ENCODE peak calls at places on chromosomes 4 and X, in four cellular contexts. G is SK-N-SH, R is K562, A is H1. V is an unnamed sample.

GRCh38 chr4:6498511-6499240 is 26.3 kb upstream of the PPP2R2C start:
- DNase-seq in G (no peak), R (no peak), A (no peak), V (no peak)

GRCh38 chrX:80648023-80648422 is 161.7 kb downstream of the BRWD3 start:
- DNase-seq in G (peak), R (peak), A (no peak), V (no peak)

GRCh38 chrX:9374537-9374936 is 90.3 kb upstream of the TBL1X start:
- DNase-seq in G (no peak), R (no peak), A (no peak), V (no peak)

GRCh38 chr4:173121044-173121685 is 47.4 kb upstream of the GALNT7 start:
- DNase-seq in G (no peak), R (peak), A (no peak), V (peak)

GRCh38 chr4:154082760-154083530 is 294.1 kb upstream of the SFRP2 start:
- DNase-seq in G (peak), R (peak), A (peak), V (peak)

GRCh38 chrX:135437867-135438733 is 16.4 kb downstream of the SMIM10L2A start:
- DNase-seq in G (peak), R (peak), A (no peak), V (peak)

GRCh38 chrX:44043496-44043895 is 70.3 kb upstream of the NDP start:
- DNase-seq in G (no peak), R (no peak), A (no peak), V (no peak)

GRCh38 chr4:48141048-48141447 is 7.0 kb upstream of the TXK start:
- DNase-seq in G (peak), R (peak), A (no peak), V (no peak)

GRCh38 chr4:111506706-111507105 is 638.5 kb upstream of the FAM241A start:
- DNase-seq in G (no peak), R (no peak), A (no peak), V (no peak)

GRCh38 chrX:154409222-154409871 is at the start of gene DNASE1L1:
- DNase-seq in G (no peak), R (peak), A (peak), V (peak)

GRCh38 chr4:29708473-29708872 is 1011.7 kb upstream of the PCDH7 start:
- DNase-seq in G (no peak), R (no peak), A (no peak), V (no peak)

GRCh38 chr4:150235795-150236385 is 157.6 kb downstream of the DCLK2 start:
- DNase-seq in G (no peak), R (no peak), A (no peak), V (no peak)

GRCh38 chr4:83964996-83965541 is 429.2 kb downstream of the GPAT3 start:
- DNase-seq in G (no peak), R (peak), A (no peak), V (no peak)

GRCh38 chr4:24984602-24985532 is 45.9 kb downstream of the LGI2 start:
- DNase-seq in G (no peak), R (no peak), A (no peak), V (peak)

GRCh38 chr4:47705326-47705981 is 132.4 kb downstream of the CORIN start:
- DNase-seq in G (peak), R (peak), A (no peak), V (no peak)

GRCh38 chr4:11416071-11416766 is 12.5 kb downstream of the HS3ST1 start:
- DNase-seq in G (no peak), R (no peak), A (no peak), V (no peak)

GRCh38 chr4:172962564-172963353 is 205.9 kb upstream of the GALNT7 start:
- DNase-seq in G (no peak), R (no peak), A (no peak), V (no peak)

GRCh38 chr4:185120631-185120946 is 22.5 kb upstream of the SLC25A4 start:
- DNase-seq in G (no peak), R (peak), A (no peak), V (no peak)

GRCh38 chr4:48801739-48802138 is 21.7 kb upstream of the FRYL start:
- DNase-seq in G (no peak), R (no peak), A (no peak), V (no peak)

GRCh38 chr4:158805628-158806471 is 37.0 kb downstream of the FNIP2 start:
- DNase-seq in G (peak), R (no peak), A (no peak), V (no peak)

DNA sequence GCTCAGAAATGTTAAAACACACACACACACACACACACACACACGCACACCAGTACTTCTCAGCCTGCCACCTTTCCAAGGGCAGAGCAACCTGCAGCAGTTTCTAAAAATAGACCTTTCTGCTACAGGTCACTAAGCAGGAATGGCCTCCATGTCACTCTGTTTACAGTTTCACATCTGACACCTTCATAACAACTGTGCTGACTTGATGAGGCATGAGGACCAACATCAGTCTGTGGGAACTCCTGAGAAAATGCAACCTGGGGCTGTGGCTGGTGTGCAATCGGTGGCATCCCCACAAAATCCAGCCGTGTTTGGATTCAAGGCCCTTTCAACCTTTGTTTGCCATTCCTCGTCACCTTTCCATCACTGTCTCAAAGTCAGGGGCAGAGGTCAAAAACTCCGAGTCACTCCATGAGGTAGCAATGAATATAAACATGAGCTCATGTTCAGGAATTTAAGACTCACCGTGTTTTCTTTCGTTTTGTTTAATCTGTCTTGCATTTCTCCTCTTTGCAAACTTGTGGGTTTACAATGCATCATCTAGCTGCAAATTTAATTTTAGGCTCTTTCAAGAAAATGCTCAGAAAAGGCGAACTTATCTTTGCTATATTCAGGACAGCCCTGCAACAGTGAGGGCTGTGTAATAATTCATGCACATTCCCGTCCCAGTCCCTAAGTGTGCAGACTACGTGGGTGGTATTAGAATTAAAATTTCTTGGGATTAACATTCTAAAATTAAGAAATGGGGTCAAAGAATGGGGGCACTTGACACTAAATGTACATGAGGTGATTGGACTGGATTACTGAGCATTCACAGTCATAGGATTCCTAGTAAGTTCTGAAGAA is 135.3 kb downstream of the SHROOM3 start:
- DNase-seq in G (no peak), R (no peak), A (no peak), V (no peak)
- TF ChIP-seq TEAD4 in G (no peak), R (no peak), A (no peak), V (no peak)

GRCh38 chrX:82092307-82092706 is 890.4 kb downstream of the SH3BGRL start:
- DNase-seq in G (no peak), R (no peak), A (no peak), V (no peak)

DNA sequence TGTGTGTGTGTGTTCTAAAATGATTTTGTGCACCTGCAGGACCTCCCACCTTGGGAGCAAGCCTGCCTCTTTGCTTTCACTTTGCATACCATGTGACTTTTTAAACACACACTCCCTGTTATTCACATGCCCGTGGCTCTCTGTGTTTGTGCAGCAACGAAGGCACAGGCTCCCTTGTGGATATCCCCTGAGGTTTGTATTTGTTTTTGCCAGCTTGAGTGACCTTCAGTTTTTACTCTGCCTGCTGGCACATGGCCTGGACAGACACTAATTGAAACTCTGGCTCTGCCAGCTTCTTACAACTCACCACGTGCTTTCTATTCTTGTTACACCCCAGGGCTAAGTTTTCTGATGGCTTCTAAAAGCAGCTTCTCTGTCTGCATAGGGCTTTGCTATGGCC is 885.8 kb downstream of the SH3BGRL start:
- DNase-seq in G (no peak), R (no peak), A (no peak), V (no peak)
- TF ChIP-seq TEAD4 in G (no peak), R (no peak), A (no peak), V (no peak)

GRCh38 chr4:55468724-55469123 is 73.0 kb downstream of the TMEM165 start:
- DNase-seq in G (no peak), R (peak), A (no peak), V (no peak)
- TF ChIP-seq TEAD4 in G (no peak), R (no peak), A (no peak), V (no peak)

DNA sequence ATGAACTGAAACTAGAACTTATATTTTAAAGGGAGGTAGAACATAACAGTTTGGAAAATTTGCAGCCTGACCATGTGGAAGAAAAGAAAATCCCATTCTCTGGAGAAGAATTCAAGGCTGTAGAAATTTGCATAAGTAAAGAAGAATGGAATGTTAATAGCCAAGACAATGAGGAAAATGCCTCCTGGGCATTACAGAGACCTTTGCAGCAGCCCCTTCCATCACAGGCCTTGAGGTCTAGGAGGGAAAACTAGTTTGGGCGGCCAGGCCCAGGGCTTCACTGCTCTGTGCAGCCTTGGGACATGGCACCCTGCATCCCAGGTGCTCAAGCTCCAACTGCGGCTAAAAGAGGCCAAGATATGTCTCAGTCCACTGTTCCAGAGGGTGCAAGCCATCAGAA is 1506.8 kb downstream of the PCDH18 start:
- DNase-seq in G (no peak), R (no peak), A (no peak), V (no peak)
- TF ChIP-seq TEAD4 in G (no peak), R (no peak), A (no peak), V (no peak)

GRCh38 chr4:98662055-98662453 is 3.6 kb upstream of the TSPAN5 start:
- DNase-seq in G (no peak), R (no peak), A (no peak), V (no peak)

GRCh38 chr4:98661356-98662054 is 3.1 kb upstream of the TSPAN5 start:
- DNase-seq in G (no peak), R (no peak), A (no peak), V (no peak)

GRCh38 chr4:98664959-98665358 is 6.5 kb upstream of the TSPAN5 start:
- DNase-seq in G (no peak), R (no peak), A (no peak), V (no peak)

GRCh38 chr4:98663226-98664006 is 5.0 kb upstream of the TSPAN5 start:
- DNase-seq in G (no peak), R (no peak), A (no peak), V (no peak)

GRCh38 chr4:98662619-98663225 is 4.3 kb upstream of the TSPAN5 start:
- DNase-seq in G (no peak), R (no peak), A (no peak), V (peak)
- TF ChIP-seq TEAD4 in G (no peak), R (no peak), A (no peak), V (no peak)

DNA sequence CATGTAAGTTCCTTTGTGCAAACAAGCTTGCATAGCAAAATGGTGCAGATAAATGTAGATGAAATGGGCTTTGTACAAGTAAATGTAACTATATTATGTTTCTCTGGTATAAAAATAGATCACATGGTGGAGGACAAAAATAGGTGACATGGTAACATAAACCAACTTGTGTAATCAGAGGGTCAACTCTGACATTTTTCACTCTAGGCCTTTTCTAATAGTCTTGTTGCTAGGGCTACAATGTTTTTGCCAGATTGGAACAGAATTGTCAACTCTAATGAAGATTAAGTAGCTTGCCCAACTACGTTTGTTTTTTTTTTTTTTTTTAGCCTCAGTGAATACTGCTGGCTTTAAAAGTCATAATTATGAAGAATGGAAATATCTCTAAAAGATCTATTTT is 11.5 kb downstream of the MAD2L1 start:
- DNase-seq in G (no peak), R (no peak), A (no peak), V (no peak)
- TF ChIP-seq TEAD4 in G (no peak), R (no peak), A (no peak), V (no peak)

GRCh38 chr4:169399976-169400767 is 129.4 kb upstream of the SH3RF1 start:
- DNase-seq in G (no peak), R (no peak), A (no peak), V (no peak)

GRCh38 chr4:169400832-169401231 is 130.1 kb upstream of the SH3RF1 start:
- DNase-seq in G (no peak), R (no peak), A (no peak), V (no peak)

GRCh38 chr4:169397762-169398161 is 127.0 kb upstream of the SH3RF1 start:
- DNase-seq in G (no peak), R (no peak), A (no peak), V (no peak)

DNA sequence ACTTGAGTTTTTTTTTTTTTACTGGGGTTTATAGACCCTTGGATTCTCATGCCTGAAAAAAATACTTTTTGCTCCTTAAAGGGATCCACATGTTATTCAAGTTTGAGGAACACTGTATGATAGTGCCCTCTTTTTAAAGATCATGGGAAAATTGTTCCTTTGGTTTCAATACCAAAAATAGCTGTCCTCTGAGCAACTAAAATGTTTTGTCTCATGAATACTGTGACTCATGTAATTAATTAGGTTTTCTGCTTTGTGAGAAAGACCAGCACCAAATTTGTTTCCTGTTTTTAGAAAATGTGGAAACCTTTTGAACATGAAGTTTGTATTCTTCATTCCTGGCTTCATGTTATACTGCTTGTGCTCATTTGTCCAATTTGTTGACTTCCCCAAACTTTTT is 127.5 kb upstream of the SH3RF1 start:
- DNase-seq in G (no peak), R (no peak), A (no peak), V (no peak)
- TF ChIP-seq TEAD4 in G (peak), R (no peak), A (no peak), V (no peak)

GRCh38 chr4:147560632-147561031 is 56.6 kb upstream of the TMEM184C start:
- DNase-seq in G (no peak), R (no peak), A (no peak), V (no peak)
- TF ChIP-seq TEAD4 in G (no peak), R (no peak), A (no peak), V (no peak)

GRCh38 chrX:24498181-24498580 is 33.1 kb downstream of the PDK3 start:
- DNase-seq in G (no peak), R (peak), A (no peak), V (no peak)
- TF ChIP-seq TEAD4 in G (no peak), R (no peak), A (no peak), V (no peak)

GRCh38 chrX:103311401-103311785 is 603 bp upstream of the BEX2 start:
- DNase-seq in G (no peak), R (no peak), A (no peak), V (no peak)

GRCh38 chrX:103304705-103305104 is 6.1 kb downstream of the BEX2 start:
- DNase-seq in G (no peak), R (no peak), A (no peak), V (no peak)

GRCh38 chrX:103310592-103311400 is at the start of gene BEX2:
- DNase-seq in G (peak), R (peak), A (peak), V (peak)

DNA sequence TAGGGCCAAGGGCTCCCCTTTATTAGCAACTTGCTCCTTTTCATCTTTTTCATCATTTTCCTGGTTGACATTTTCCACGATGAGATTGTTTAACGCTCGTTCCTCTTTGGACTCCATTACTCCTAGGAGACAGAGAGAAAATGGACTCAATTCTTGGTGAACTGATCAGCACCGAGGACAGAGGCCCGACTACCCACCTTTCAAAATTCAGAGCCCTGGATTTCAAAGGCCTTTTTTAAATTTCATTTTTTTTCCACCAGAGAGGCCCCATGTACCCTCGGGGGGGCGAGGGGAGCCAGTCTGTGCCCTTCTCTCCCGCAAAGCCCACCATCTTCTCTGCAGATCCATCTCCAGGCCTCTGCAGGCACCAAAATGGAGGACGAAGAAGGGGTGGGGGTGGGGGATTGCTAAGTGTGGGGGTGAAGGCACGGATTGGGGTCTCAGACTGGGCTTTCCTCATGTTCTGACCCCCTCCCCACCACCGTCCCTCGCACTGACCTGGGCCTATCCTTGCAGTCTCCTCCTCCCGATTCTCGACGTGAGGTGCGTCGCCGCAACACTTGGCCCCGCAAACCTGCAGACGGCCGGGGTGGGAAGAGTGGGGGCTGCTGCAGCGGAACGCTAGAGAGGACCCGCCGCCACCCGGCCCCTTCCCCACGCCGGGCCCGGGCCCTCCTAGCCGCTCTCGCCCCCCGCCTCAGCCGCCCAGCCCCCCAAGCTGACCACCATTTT is 764 bp downstream of the BEX2 start:
- DNase-seq in G (peak), R (no peak), A (no peak), V (peak)
- TF ChIP-seq TEAD4 in G (no peak), R (no peak), A (no peak), V (no peak)

V was measured in WTC11.